ENCODE peak calls at places on chromosomes 7 and 10, in ten cellular contexts. O is activated naive CD4-positive, alpha-beta T cell treated with anti-CD3 and anti-CD28 coated beads, Interleukin-2, amount 50 U/mL, for 72 hours; N is left lung; Z is activated naive CD8-positive, alpha-beta T cell treated with anti-CD3 and anti-CD28 coated beads, Interleukin-2, amount 10 ng/mL, durations not matched to agents 7 days and 5 days; V is GM12878; H is stimulated activated effector memory CD8-positive, alpha-beta T cell treated with anti-CD3 and anti-CD28 coated beads, Interleukin-12 subunit alpha, Interleukin-12 subunit beta, amount 100 ng/mL, for 72 hours; W is activated T-cell treated with anti-CD3 and anti-CD28 coated beads, Interleukin-2, amount 50 U/mL, for 4 hours; D is mucosa of descending colon; I is Right ventricle myocardium inferior; J is activated CD8-positive, alpha-beta T cell treated with anti-CD3 and anti-CD28 coated beads, Interleukin-2, amount 10 ng/mL, durations not matched to agents 7 days and 5 days. E is an unnamed sample.

GRCh38 chr10:87961314-87961713 is 97.9 kb downstream of the PTEN start:
- ATAC-seq in O (no peak), N (peak), Z (no peak), V (no peak), H (no peak), W (no peak), D (peak), I (peak), J (no peak), E (no peak)

GRCh38 chr7:30831227-30831626 is 60.0 kb downstream of the MINDY4 start:
- ATAC-seq in O (no peak), N (no peak), Z (no peak), V (no peak), H (no peak), W (no peak), D (no peak), I (no peak), J (no peak), E (no peak)

GRCh38 chr10:30052062-30052461 is 7.3 kb downstream of the JCAD start:
- ATAC-seq in O (no peak), N (no peak), Z (no peak), V (no peak), H (no peak), W (no peak), D (no peak), I (no peak), J (no peak), E (no peak)

GRCh38 chr7:39399458-39399857 is 166.7 kb upstream of the YAE1 start:
- ATAC-seq in O (no peak), N (no peak), Z (no peak), V (no peak), H (no peak), W (no peak), D (no peak), I (no peak), J (no peak), E (no peak)

GRCh38 chr10:63273575-63273974 is 140.4 kb downstream of the NRBF2 start:
- ATAC-seq in O (no peak), N (peak), Z (peak), V (no peak), H (no peak), W (no peak), D (peak), I (no peak), J (peak), E (no peak)

GRCh38 chr7:31918706-31919393 is 151.4 kb downstream of the PDE1C start:
- ATAC-seq in O (no peak), N (no peak), Z (no peak), V (no peak), H (no peak), W (no peak), D (no peak), I (peak), J (no peak), E (no peak)

GRCh38 chr7:33447980-33448379 is 318.6 kb downstream of the BBS9 start:
- ATAC-seq in O (no peak), N (peak), Z (no peak), V (no peak), H (no peak), W (no peak), D (no peak), I (peak), J (no peak), E (no peak)

GRCh38 chr7:51255050-51255449 is 61.6 kb downstream of the COBL start:
- ATAC-seq in O (no peak), N (no peak), Z (no peak), V (no peak), H (no peak), W (no peak), D (no peak), I (no peak), J (no peak), E (no peak)

GRCh38 chr7:93055543-93056107 is 62.2 kb downstream of the SAMD9 start:
- ATAC-seq in O (peak), N (peak), Z (peak), V (peak), H (peak), W (peak), D (peak), I (no peak), J (peak), E (peak)

GRCh38 chr7:27238979-27239779 is 3.4 kb upstream of the EVX1 start:
- ATAC-seq in O (no peak), N (no peak), Z (no peak), V (no peak), H (no peak), W (no peak), D (no peak), I (no peak), J (no peak), E (no peak)

GRCh38 chr7:2905027-2905426 is 60.9 kb upstream of the GNA12 start:
- ATAC-seq in O (no peak), N (no peak), Z (no peak), V (no peak), H (no peak), W (no peak), D (no peak), I (no peak), J (no peak), E (no peak)

GRCh38 chr10:23413629-23414089 is 25.2 kb upstream of the OTUD1 start:
- ATAC-seq in O (peak), N (peak), Z (no peak), V (peak), H (peak), W (peak), D (peak), I (no peak), J (no peak), E (peak)

GRCh38 chr7:151039850-151040548 is 8.3 kb upstream of the ASIC3 start:
- ATAC-seq in O (peak), N (peak), Z (no peak), V (no peak), H (no peak), W (no peak), D (no peak), I (no peak), J (no peak), E (no peak)

GRCh38 chr10:22599636-22600228 is 114.6 kb downstream of the PIP4K2A start:
- ATAC-seq in O (no peak), N (no peak), Z (no peak), V (no peak), H (no peak), W (no peak), D (no peak), I (no peak), J (no peak), E (no peak)

GRCh38 chr10:98224509-98224908 is 43.5 kb downstream of the LOXL4 start:
- ATAC-seq in O (no peak), N (no peak), Z (no peak), V (no peak), H (no peak), W (no peak), D (no peak), I (no peak), J (no peak), E (no peak)

GRCh38 chr7:77370606-77371005 is 45.5 kb downstream of the GSAP start:
- ATAC-seq in O (peak), N (no peak), Z (no peak), V (peak), H (peak), W (no peak), D (no peak), I (no peak), J (no peak), E (peak)

GRCh38 chr7:2921748-2922147 is 77.6 kb upstream of the GNA12 start:
- ATAC-seq in O (no peak), N (no peak), Z (no peak), V (no peak), H (no peak), W (no peak), D (no peak), I (no peak), J (no peak), E (no peak)

GRCh38 chr10:27626821-27627359 is 118.7 kb downstream of the MKX start:
- ATAC-seq in O (no peak), N (no peak), Z (no peak), V (no peak), H (no peak), W (no peak), D (no peak), I (peak), J (no peak), E (no peak)

GRCh38 chr10:62636825-62637248 is 167.7 kb upstream of the ADO start:
- ATAC-seq in O (peak), N (no peak), Z (peak), V (no peak), H (no peak), W (no peak), D (no peak), I (no peak), J (peak), E (no peak)

GRCh38 chr10:3776796-3777571 is 8.0 kb downstream of the KLF6 start:
- ATAC-seq in O (peak), N (peak), Z (peak), V (no peak), H (peak), W (peak), D (peak), I (peak), J (peak), E (peak)

GRCh38 chr7:112092306-112093090 is 113.7 kb downstream of the DOCK4 start:
- ATAC-seq in O (no peak), N (peak), Z (no peak), V (no peak), H (no peak), W (no peak), D (no peak), I (no peak), J (no peak), E (no peak)

GRCh38 chr10:73873843-73874215 is 526 bp downstream of the CAMK2G start:
- ATAC-seq in O (peak), N (no peak), Z (peak), V (no peak), H (peak), W (peak), D (no peak), I (no peak), J (peak), E (peak)

GRCh38 chr10:102945449-102945848 is 27.4 kb downstream of the CNNM2 start:
- ATAC-seq in O (no peak), N (no peak), Z (no peak), V (no peak), H (no peak), W (no peak), D (no peak), I (no peak), J (no peak), E (no peak)

GRCh38 chr10:52908483-52908882 is 135.9 kb upstream of the MBL2 start:
- ATAC-seq in O (no peak), N (no peak), Z (no peak), V (no peak), H (no peak), W (no peak), D (no peak), I (no peak), J (no peak), E (no peak)

GRCh38 chr7:44310221-44310848 is 15.1 kb downstream of the CAMK2B start:
- ATAC-seq in O (no peak), N (no peak), Z (no peak), V (no peak), H (peak), W (no peak), D (no peak), I (no peak), J (no peak), E (peak)

GRCh38 chr7:100888988-100889760 is at the start of gene UFSP1:
- ATAC-seq in O (peak), N (peak), Z (peak), V (peak), H (peak), W (peak), D (peak), I (peak), J (peak), E (peak)

GRCh38 chr7:107857541-107857912 is 33.5 kb upstream of the DLD start:
- ATAC-seq in O (peak), N (no peak), Z (no peak), V (no peak), H (peak), W (peak), D (peak), I (no peak), J (no peak), E (peak)

GRCh38 chr7:77550586-77550985 is 13.5 kb downstream of the PTPN12 start:
- ATAC-seq in O (no peak), N (no peak), Z (no peak), V (no peak), H (no peak), W (no peak), D (no peak), I (no peak), J (no peak), E (no peak)

GRCh38 chr10:66349076-66349475 is 576.8 kb upstream of the LRRTM3 start:
- ATAC-seq in O (no peak), N (no peak), Z (no peak), V (no peak), H (no peak), W (no peak), D (no peak), I (no peak), J (no peak), E (no peak)

GRCh38 chr10:8136745-8137144 is 82.3 kb downstream of the GATA3 start:
- ATAC-seq in O (peak), N (no peak), Z (peak), V (no peak), H (peak), W (peak), D (no peak), I (no peak), J (peak), E (peak)

GRCh38 chr7:74375726-74376220 is 77.9 kb upstream of the GTF2IRD1 start:
- ATAC-seq in O (no peak), N (no peak), Z (no peak), V (no peak), H (no peak), W (no peak), D (no peak), I (no peak), J (no peak), E (no peak)

GRCh38 chr10:128297709-128298457 is 171.7 kb upstream of the MKI67 start:
- ATAC-seq in O (no peak), N (no peak), Z (no peak), V (no peak), H (no peak), W (no peak), D (no peak), I (peak), J (no peak), E (no peak)

GRCh38 chr10:95525033-95525418 is 36.1 kb downstream of the SORBS1 start:
- ATAC-seq in O (no peak), N (no peak), Z (no peak), V (no peak), H (peak), W (no peak), D (no peak), I (no peak), J (no peak), E (peak)

GRCh38 chr10:100085596-100085995 is 3.9 kb upstream of the CPN1 start:
- ATAC-seq in O (no peak), N (no peak), Z (no peak), V (no peak), H (no peak), W (no peak), D (no peak), I (no peak), J (no peak), E (no peak)

GRCh38 chr7:30549933-30550493 is 44.7 kb upstream of the GARS1 start:
- ATAC-seq in O (no peak), N (peak), Z (no peak), V (no peak), H (no peak), W (no peak), D (no peak), I (no peak), J (no peak), E (peak)

GRCh38 chr7:101163281-101164070 is 1.9 kb downstream of the VGF start:
- ATAC-seq in O (peak), N (no peak), Z (peak), V (peak), H (peak), W (no peak), D (peak), I (no peak), J (peak), E (peak)

GRCh38 chr7:2856388-2857169 is 12.5 kb upstream of the GNA12 start:
- ATAC-seq in O (peak), N (no peak), Z (no peak), V (no peak), H (no peak), W (no peak), D (no peak), I (peak), J (no peak), E (no peak)